ENCODE peak calls at places on chromosomes 16 and 17, in nine cellular contexts. One of them, this sample, is unnamed.

GRCh38 chr16:27109666-27110523 is 43.2 kb downstream of the C16orf82 start:
- DNase-seq in upper lobe of right lung: peak
- DNase-seq in CD4-positive, alpha-beta T cell: peak
- DNase-seq in natural killer cell treated with Interleukin-12 subunit alpha and Interleukin-12 subunit beta and Interleukin-15 and Interleukin-18, amount 100 ng/mL, for 72 hours: peak
- DNase-seq in dorsolateral prefrontal cortex: peak
- DNase-seq in nephron progenitor cell: peak
- DNase-seq in iPS DF 19.7: no peak
- DNase-seq in naive thymus-derived CD4-positive, alpha-beta T cell: peak
- DNase-seq in fibroblast of pulmonary artery: peak
- DNase-seq in this sample: peak

GRCh38 chr17:35766903-35767510 is 6.3 kb downstream of the C17orf50 start:
- DNase-seq in upper lobe of right lung: no peak
- DNase-seq in CD4-positive, alpha-beta T cell: no peak
- DNase-seq in natural killer cell treated with Interleukin-12 subunit alpha and Interleukin-12 subunit beta and Interleukin-15 and Interleukin-18, amount 100 ng/mL, for 72 hours: no peak
- DNase-seq in dorsolateral prefrontal cortex: no peak
- DNase-seq in nephron progenitor cell: no peak
- DNase-seq in iPS DF 19.7: no peak
- DNase-seq in naive thymus-derived CD4-positive, alpha-beta T cell: no peak
- DNase-seq in fibroblast of pulmonary artery: peak
- DNase-seq in this sample: no peak

GRCh38 chr17:79294459-79295071 is 219.9 kb downstream of the ENGASE start:
- DNase-seq in upper lobe of right lung: peak
- DNase-seq in CD4-positive, alpha-beta T cell: peak
- DNase-seq in natural killer cell treated with Interleukin-12 subunit alpha and Interleukin-12 subunit beta and Interleukin-15 and Interleukin-18, amount 100 ng/mL, for 72 hours: no peak
- DNase-seq in dorsolateral prefrontal cortex: no peak
- DNase-seq in nephron progenitor cell: peak
- DNase-seq in iPS DF 19.7: peak
- DNase-seq in naive thymus-derived CD4-positive, alpha-beta T cell: peak
- DNase-seq in fibroblast of pulmonary artery: peak
- DNase-seq in this sample: no peak

GRCh38 chr17:63029520-63029919 is 63.5 kb downstream of the TANC2 start:
- DNase-seq in upper lobe of right lung: no peak
- DNase-seq in CD4-positive, alpha-beta T cell: no peak
- DNase-seq in natural killer cell treated with Interleukin-12 subunit alpha and Interleukin-12 subunit beta and Interleukin-15 and Interleukin-18, amount 100 ng/mL, for 72 hours: no peak
- DNase-seq in dorsolateral prefrontal cortex: no peak
- DNase-seq in nephron progenitor cell: no peak
- DNase-seq in iPS DF 19.7: no peak
- DNase-seq in naive thymus-derived CD4-positive, alpha-beta T cell: no peak
- DNase-seq in fibroblast of pulmonary artery: peak
- DNase-seq in this sample: no peak

GRCh38 chr17:29573871-29574731 is 5.6 kb downstream of the TP53I13 start:
- DNase-seq in upper lobe of right lung: peak
- DNase-seq in CD4-positive, alpha-beta T cell: no peak
- DNase-seq in natural killer cell treated with Interleukin-12 subunit alpha and Interleukin-12 subunit beta and Interleukin-15 and Interleukin-18, amount 100 ng/mL, for 72 hours: peak
- DNase-seq in dorsolateral prefrontal cortex: peak
- DNase-seq in nephron progenitor cell: peak
- DNase-seq in iPS DF 19.7: no peak
- DNase-seq in naive thymus-derived CD4-positive, alpha-beta T cell: no peak
- DNase-seq in fibroblast of pulmonary artery: no peak
- DNase-seq in this sample: no peak

GRCh38 chr16:31869511-31870201 is 4.0 kb upstream of the ZNF267 start:
- DNase-seq in upper lobe of right lung: peak
- DNase-seq in CD4-positive, alpha-beta T cell: peak
- DNase-seq in natural killer cell treated with Interleukin-12 subunit alpha and Interleukin-12 subunit beta and Interleukin-15 and Interleukin-18, amount 100 ng/mL, for 72 hours: peak
- DNase-seq in dorsolateral prefrontal cortex: no peak
- DNase-seq in nephron progenitor cell: no peak
- DNase-seq in iPS DF 19.7: no peak
- DNase-seq in naive thymus-derived CD4-positive, alpha-beta T cell: peak
- DNase-seq in fibroblast of pulmonary artery: peak
- DNase-seq in this sample: peak

GRCh38 chr16:86066755-86067154 is 167.8 kb downstream of the IRF8 start:
- DNase-seq in upper lobe of right lung: no peak
- DNase-seq in CD4-positive, alpha-beta T cell: no peak
- DNase-seq in natural killer cell treated with Interleukin-12 subunit alpha and Interleukin-12 subunit beta and Interleukin-15 and Interleukin-18, amount 100 ng/mL, for 72 hours: peak
- DNase-seq in dorsolateral prefrontal cortex: no peak
- DNase-seq in nephron progenitor cell: no peak
- DNase-seq in iPS DF 19.7: no peak
- DNase-seq in naive thymus-derived CD4-positive, alpha-beta T cell: no peak
- DNase-seq in fibroblast of pulmonary artery: no peak
- DNase-seq in this sample: no peak

GRCh38 chr17:2964831-2965230 is 98.6 kb downstream of the OR1D5 start:
- DNase-seq in upper lobe of right lung: peak
- DNase-seq in CD4-positive, alpha-beta T cell: no peak
- DNase-seq in natural killer cell treated with Interleukin-12 subunit alpha and Interleukin-12 subunit beta and Interleukin-15 and Interleukin-18, amount 100 ng/mL, for 72 hours: no peak
- DNase-seq in dorsolateral prefrontal cortex: no peak
- DNase-seq in nephron progenitor cell: no peak
- DNase-seq in iPS DF 19.7: no peak
- DNase-seq in naive thymus-derived CD4-positive, alpha-beta T cell: no peak
- DNase-seq in fibroblast of pulmonary artery: no peak
- DNase-seq in this sample: no peak

GRCh38 chr17:44209786-44210341 is 9.6 kb downstream of the UBTF start:
- DNase-seq in upper lobe of right lung: no peak
- DNase-seq in CD4-positive, alpha-beta T cell: no peak
- DNase-seq in natural killer cell treated with Interleukin-12 subunit alpha and Interleukin-12 subunit beta and Interleukin-15 and Interleukin-18, amount 100 ng/mL, for 72 hours: no peak
- DNase-seq in dorsolateral prefrontal cortex: no peak
- DNase-seq in nephron progenitor cell: no peak
- DNase-seq in iPS DF 19.7: no peak
- DNase-seq in naive thymus-derived CD4-positive, alpha-beta T cell: no peak
- DNase-seq in fibroblast of pulmonary artery: no peak
- DNase-seq in this sample: no peak

GRCh38 chr17:8380049-8380448 is 2.9 kb downstream of the RPL26 start:
- DNase-seq in upper lobe of right lung: no peak
- DNase-seq in CD4-positive, alpha-beta T cell: no peak
- DNase-seq in natural killer cell treated with Interleukin-12 subunit alpha and Interleukin-12 subunit beta and Interleukin-15 and Interleukin-18, amount 100 ng/mL, for 72 hours: no peak
- DNase-seq in dorsolateral prefrontal cortex: no peak
- DNase-seq in nephron progenitor cell: no peak
- DNase-seq in iPS DF 19.7: no peak
- DNase-seq in naive thymus-derived CD4-positive, alpha-beta T cell: no peak
- DNase-seq in fibroblast of pulmonary artery: no peak
- DNase-seq in this sample: no peak

GRCh38 chr17:49209061-49209571 is 1.3 kb downstream of the GNGT2 start:
- DNase-seq in upper lobe of right lung: no peak
- DNase-seq in CD4-positive, alpha-beta T cell: no peak
- DNase-seq in natural killer cell treated with Interleukin-12 subunit alpha and Interleukin-12 subunit beta and Interleukin-15 and Interleukin-18, amount 100 ng/mL, for 72 hours: peak
- DNase-seq in dorsolateral prefrontal cortex: no peak
- DNase-seq in nephron progenitor cell: no peak
- DNase-seq in iPS DF 19.7: no peak
- DNase-seq in naive thymus-derived CD4-positive, alpha-beta T cell: no peak
- DNase-seq in fibroblast of pulmonary artery: no peak
- DNase-seq in this sample: no peak

GRCh38 chr16:31393056-31393455 is at the start of gene ITGAD:
- DNase-seq in upper lobe of right lung: no peak
- DNase-seq in CD4-positive, alpha-beta T cell: no peak
- DNase-seq in natural killer cell treated with Interleukin-12 subunit alpha and Interleukin-12 subunit beta and Interleukin-15 and Interleukin-18, amount 100 ng/mL, for 72 hours: no peak
- DNase-seq in dorsolateral prefrontal cortex: no peak
- DNase-seq in nephron progenitor cell: no peak
- DNase-seq in iPS DF 19.7: no peak
- DNase-seq in naive thymus-derived CD4-positive, alpha-beta T cell: no peak
- DNase-seq in fibroblast of pulmonary artery: no peak
- DNase-seq in this sample: no peak

GRCh38 chr17:63515426-63515825 is 7.7 kb upstream of the KCNH6 start:
- DNase-seq in upper lobe of right lung: no peak
- DNase-seq in CD4-positive, alpha-beta T cell: no peak
- DNase-seq in natural killer cell treated with Interleukin-12 subunit alpha and Interleukin-12 subunit beta and Interleukin-15 and Interleukin-18, amount 100 ng/mL, for 72 hours: no peak
- DNase-seq in dorsolateral prefrontal cortex: no peak
- DNase-seq in nephron progenitor cell: no peak
- DNase-seq in iPS DF 19.7: no peak
- DNase-seq in naive thymus-derived CD4-positive, alpha-beta T cell: no peak
- DNase-seq in fibroblast of pulmonary artery: no peak
- DNase-seq in this sample: no peak

GRCh38 chr16:914453-914852 is 56.3 kb downstream of the LMF1 start:
- DNase-seq in upper lobe of right lung: no peak
- DNase-seq in CD4-positive, alpha-beta T cell: no peak
- DNase-seq in natural killer cell treated with Interleukin-12 subunit alpha and Interleukin-12 subunit beta and Interleukin-15 and Interleukin-18, amount 100 ng/mL, for 72 hours: no peak
- DNase-seq in dorsolateral prefrontal cortex: no peak
- DNase-seq in nephron progenitor cell: no peak
- DNase-seq in iPS DF 19.7: no peak
- DNase-seq in naive thymus-derived CD4-positive, alpha-beta T cell: no peak
- DNase-seq in fibroblast of pulmonary artery: peak
- DNase-seq in this sample: no peak

GRCh38 chr17:62781356-62781755 is 26.8 kb downstream of the MARCHF10 start:
- DNase-seq in upper lobe of right lung: no peak
- DNase-seq in CD4-positive, alpha-beta T cell: no peak
- DNase-seq in natural killer cell treated with Interleukin-12 subunit alpha and Interleukin-12 subunit beta and Interleukin-15 and Interleukin-18, amount 100 ng/mL, for 72 hours: no peak
- DNase-seq in dorsolateral prefrontal cortex: no peak
- DNase-seq in nephron progenitor cell: no peak
- DNase-seq in iPS DF 19.7: no peak
- DNase-seq in naive thymus-derived CD4-positive, alpha-beta T cell: no peak
- DNase-seq in fibroblast of pulmonary artery: peak
- DNase-seq in this sample: no peak

GRCh38 chr16:54422569-54422978 is 136.0 kb upstream of the IRX3 start:
- DNase-seq in upper lobe of right lung: no peak
- DNase-seq in CD4-positive, alpha-beta T cell: no peak
- DNase-seq in natural killer cell treated with Interleukin-12 subunit alpha and Interleukin-12 subunit beta and Interleukin-15 and Interleukin-18, amount 100 ng/mL, for 72 hours: no peak
- DNase-seq in dorsolateral prefrontal cortex: no peak
- DNase-seq in nephron progenitor cell: no peak
- DNase-seq in iPS DF 19.7: no peak
- DNase-seq in naive thymus-derived CD4-positive, alpha-beta T cell: no peak
- DNase-seq in fibroblast of pulmonary artery: no peak
- DNase-seq in this sample: no peak